ENCODE peak calls at places on chromosomes 12 and 14, in eight cellular contexts. F is coronary artery, H is astrocyte of the spinal cord, Y is fibroblast of the aortic adventitia, A is omental fat pad, P is endothelial cell, V is choroid plexus epithelial cell, S is BJ. M is an unnamed sample.

GRCh38 chr12:47808049-47808448 is 11.7 kb downstream of the HDAC7 start:
- DNase-seq in V (peak), Y (no peak), H (peak), P (no peak), F (no peak), S (no peak), A (no peak), M (no peak)

GRCh38 chr12:7434670-7435069 is 9.3 kb downstream of the CD163L1 start:
- DNase-seq in Y (no peak), A (no peak), P (no peak), H (no peak), F (no peak), V (no peak), S (no peak), M (no peak)

GRCh38 chr12:39331539-39332261 is 111.2 kb downstream of the KIF21A start:
- DNase-seq in S (no peak), F (no peak), P (no peak), Y (no peak), V (no peak), H (no peak), A (no peak), M (no peak)

GRCh38 chr12:41140117-41140516 is 48.0 kb upstream of the PDZRN4 start:
- DNase-seq in V (no peak), A (no peak), F (no peak), S (no peak), H (no peak), Y (no peak), P (no peak), M (no peak)

GRCh38 chr12:98587084-98587483 is 6.4 kb upstream of the SLC25A3 start:
- DNase-seq in V (no peak), F (no peak), P (no peak), H (no peak), Y (no peak), A (no peak), S (no peak), M (peak)

GRCh38 chr14:51079489-51079888 is 15.4 kb downstream of the TRIM9 start:
- DNase-seq in P (no peak), H (no peak), Y (no peak), S (no peak), V (no peak), A (no peak), F (no peak), M (no peak)

GRCh38 chr12:89575405-89575804 is 49.6 kb upstream of the POC1B start:
- DNase-seq in A (no peak), F (no peak), H (no peak), P (no peak), V (no peak), Y (no peak), S (no peak), M (no peak)

GRCh38 chr14:75854247-75854799 is 127.5 kb downstream of the TGFB3 start:
- DNase-seq in F (no peak), A (no peak), V (no peak), Y (no peak), P (no peak), H (no peak), S (no peak), M (no peak)

GRCh38 chr12:64083285-64084210 is 138.5 kb downstream of the KICS2 start:
- DNase-seq in P (no peak), H (peak), F (no peak), Y (peak), V (peak), S (peak), A (peak), M (no peak)

GRCh38 chr12:104571328-104571727 is 114.6 kb downstream of the CHST11 start:
- DNase-seq in H (no peak), S (no peak), V (no peak), F (no peak), A (no peak), Y (no peak), P (no peak), M (no peak)

GRCh38 chr12:50597200-50598195 is 92.7 kb downstream of the DIP2B start:
- DNase-seq in S (no peak), A (no peak), F (no peak), V (peak), Y (peak), H (peak), P (no peak), M (peak)

GRCh38 chr12:77837876-77838291 is 7.2 kb downstream of the NAV3 start:
- DNase-seq in V (peak), Y (peak), P (no peak), A (no peak), H (no peak), F (no peak), S (no peak), M (no peak)

GRCh38 chr14:60349663-60350365 is 100.8 kb downstream of the PPM1A start:
- DNase-seq in S (no peak), V (peak), F (no peak), A (no peak), Y (peak), P (peak), H (peak), M (no peak)

GRCh38 chr14:89139404-89140247 is 277.4 kb downstream of the FOXN3 start:
- DNase-seq in V (no peak), S (no peak), P (no peak), F (no peak), A (no peak), Y (no peak), H (no peak), M (no peak)

GRCh38 chr12:13000616-13000934 is 510 bp upstream of the HEBP1 start:
- DNase-seq in F (no peak), H (no peak), S (no peak), A (no peak), P (no peak), Y (peak), V (no peak), M (no peak)

GRCh38 chr12:12999959-13000615 is at the start of gene HEBP1:
- DNase-seq in Y (peak), F (peak), V (peak), H (peak), A (peak), P (peak), S (no peak), M (peak)

GRCh38 chr12:13002301-13003097 is 2.4 kb upstream of the HEBP1 start:
- DNase-seq in V (no peak), H (no peak), S (no peak), Y (no peak), F (no peak), A (no peak), P (no peak), M (no peak)

GRCh38 chr12:13001725-13002040 is 1.6 kb upstream of the HEBP1 start:
- DNase-seq in F (peak), H (no peak), V (no peak), P (no peak), S (no peak), A (no peak), Y (no peak), M (no peak)

GRCh38 chr12:13000935-13001724 is 1.1 kb upstream of the HEBP1 start:
- DNase-seq in A (no peak), H (peak), Y (peak), V (peak), F (peak), P (peak), S (no peak), M (peak)
- TF ChIP-seq CTCF in A (no peak), H (peak), Y (peak), V (peak), F (peak), P (no peak), S (peak), M (peak)

DNA sequence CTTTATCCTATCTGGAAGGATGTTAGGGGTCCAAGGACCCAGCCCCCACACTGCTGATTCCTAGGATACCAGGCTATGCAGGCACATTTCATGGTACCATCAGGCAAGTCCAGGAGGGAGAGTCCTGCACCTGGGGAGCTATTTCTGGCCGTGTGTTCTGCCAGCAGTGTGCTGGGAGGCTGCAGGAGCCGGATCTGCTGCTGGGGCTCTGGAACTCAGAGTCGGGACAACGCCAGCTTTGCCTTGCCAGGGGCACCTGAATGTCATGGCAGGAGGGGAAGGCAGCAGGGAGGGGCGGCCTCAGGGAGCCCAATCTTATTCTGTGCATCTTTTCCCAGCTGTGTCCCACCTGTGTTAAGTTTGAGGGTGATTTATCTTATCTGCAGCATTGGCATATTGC is 17.8 kb downstream of the SRRM4 start:
- DNase-seq in A (no peak), H (no peak), Y (no peak), V (no peak), S (no peak), P (no peak), F (no peak), M (no peak)
- TF ChIP-seq CTCF in A (no peak), H (no peak), Y (no peak), V (no peak), S (no peak), P (no peak), F (no peak), M (no peak)

DNA sequence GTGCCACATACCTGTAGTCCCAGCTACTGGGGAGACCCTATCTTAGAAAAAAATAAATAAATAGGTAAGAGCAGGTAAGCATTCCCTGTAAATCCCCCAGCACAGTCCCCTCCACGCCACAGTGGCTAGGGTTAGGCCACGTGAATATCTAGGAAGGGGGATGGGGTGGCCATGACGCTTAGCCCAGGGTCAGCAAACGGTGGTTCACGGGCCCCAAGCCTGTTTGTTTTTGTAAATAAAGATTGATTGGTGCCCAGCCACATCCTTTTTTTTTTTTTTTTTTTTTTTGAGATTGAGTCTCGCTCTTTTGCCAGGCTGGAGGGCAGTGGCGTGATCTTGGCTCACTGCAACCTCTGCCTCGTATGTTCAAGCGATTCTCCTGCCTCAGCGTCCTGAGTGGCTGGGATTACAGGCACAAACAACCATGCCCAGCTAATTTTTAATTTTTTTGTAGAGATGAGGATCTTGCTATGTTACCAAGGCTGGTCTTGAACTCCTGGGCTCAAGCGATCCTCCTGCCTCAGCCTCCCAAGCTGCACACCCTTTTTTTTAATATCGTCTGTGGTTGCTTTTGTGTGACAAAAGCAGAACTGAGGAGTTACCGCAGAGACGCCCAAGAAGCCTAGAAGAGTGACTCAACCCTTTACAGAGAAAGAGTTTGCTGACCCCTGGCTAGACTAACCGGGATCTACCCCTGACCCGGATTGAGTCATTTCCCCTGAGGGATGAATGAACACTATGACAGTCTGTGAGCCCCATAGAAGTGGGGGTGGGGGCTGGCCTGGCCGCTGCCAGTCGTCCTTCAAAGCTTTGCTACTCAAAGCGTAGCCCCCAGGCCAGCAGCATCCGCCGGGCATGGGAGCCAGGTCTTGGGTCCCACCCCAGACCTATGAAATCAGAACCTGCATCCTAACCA is 113.7 kb upstream of the NCOR2 start:
- DNase-seq in Y (peak), S (no peak), V (peak), P (no peak), A (no peak), H (peak), F (no peak), M (no peak)
- TF ChIP-seq CTCF in Y (peak), S (peak), V (peak), P (no peak), A (no peak), H (peak), F (no peak), M (peak)

GRCh38 chr12:116492703-116493324 is 66.4 kb upstream of the MAP1LC3B2 start:
- DNase-seq in H (peak), P (no peak), S (no peak), F (no peak), A (no peak), V (peak), Y (peak), M (no peak)

GRCh38 chr12:116502141-116502725 is 56.9 kb upstream of the MAP1LC3B2 start:
- DNase-seq in A (no peak), P (no peak), Y (no peak), V (no peak), S (no peak), F (no peak), H (no peak), M (no peak)

GRCh38 chr12:116498471-116498870 is 60.7 kb upstream of the MAP1LC3B2 start:
- DNase-seq in F (no peak), P (no peak), Y (peak), A (no peak), H (no peak), S (peak), V (no peak), M (no peak)

GRCh38 chr12:116495260-116495659 is 63.9 kb upstream of the MAP1LC3B2 start:
- DNase-seq in S (peak), F (no peak), A (no peak), P (no peak), V (no peak), Y (peak), H (peak), M (no peak)

GRCh38 chr12:116497051-116497529 is 62.1 kb upstream of the MAP1LC3B2 start:
- DNase-seq in A (no peak), V (no peak), P (no peak), S (no peak), Y (no peak), H (no peak), F (no peak), M (no peak)
- TF ChIP-seq CTCF in A (no peak), V (no peak), P (no peak), S (no peak), Y (no peak), H (no peak), F (no peak), M (no peak)

GRCh38 chr12:19211802-19212201 is 82.3 kb downstream of the PLEKHA5 start:
- DNase-seq in V (no peak), S (no peak), F (no peak), Y (no peak), A (no peak), H (no peak), P (no peak), M (no peak)
- TF ChIP-seq CTCF in V (no peak), S (no peak), F (no peak), Y (no peak), A (no peak), H (no peak), P (no peak), M (no peak)

GRCh38 chr12:30755395-30755762 is 628 bp upstream of the CAPRIN2 start:
- DNase-seq in F (no peak), P (no peak), H (no peak), V (no peak), A (no peak), S (no peak), Y (no peak), M (no peak)

GRCh38 chr12:30754383-30754749 is 385 bp downstream of the CAPRIN2 start:
- DNase-seq in F (no peak), A (peak), H (no peak), P (no peak), S (no peak), Y (no peak), V (no peak), M (no peak)

GRCh38 chr12:30753761-30754382 is 879 bp downstream of the CAPRIN2 start:
- DNase-seq in F (no peak), P (peak), H (peak), V (peak), S (no peak), A (no peak), Y (peak), M (no peak)

GRCh38 chr12:30756074-30756473 is 1.3 kb upstream of the CAPRIN2 start:
- DNase-seq in S (no peak), Y (no peak), V (no peak), H (no peak), P (no peak), F (no peak), A (no peak), M (no peak)

GRCh38 chr12:30754750-30755394 is at the start of gene CAPRIN2:
- DNase-seq in P (peak), Y (peak), V (peak), S (peak), H (peak), A (peak), F (peak), M (peak)
- TF ChIP-seq CTCF in P (peak), Y (peak), V (peak), S (peak), H (peak), A (no peak), F (no peak), M (peak)

GRCh38 chr14:102089621-102090343 is 2.9 kb upstream of the HSP90AA1 start:
- DNase-seq in P (no peak), Y (no peak), H (no peak), S (no peak), F (no peak), A (no peak), V (no peak), M (no peak)

GRCh38 chr14:102087762-102088011 is 843 bp upstream of the HSP90AA1 start:
- DNase-seq in S (no peak), Y (no peak), A (no peak), F (no peak), P (no peak), H (no peak), V (no peak), M (no peak)

GRCh38 chr14:102086346-102086971 is 385 bp downstream of the HSP90AA1 start:
- DNase-seq in V (peak), F (no peak), H (peak), A (no peak), Y (peak), P (no peak), S (no peak), M (no peak)

GRCh38 chr14:102086972-102087761 is at the start of gene HSP90AA1:
- DNase-seq in S (peak), P (peak), V (peak), Y (peak), H (peak), F (peak), A (peak), M (peak)

GRCh38 chr14:102088012-102088792 is 1.4 kb upstream of the HSP90AA1 start:
- DNase-seq in V (peak), S (no peak), F (no peak), H (no peak), P (peak), A (no peak), Y (no peak), M (no peak)
- TF ChIP-seq CTCF in V (no peak), S (no peak), F (no peak), H (no peak), P (no peak), A (no peak), Y (no peak), M (no peak)

GRCh38 chr14:81868172-81868571 is 334.5 kb upstream of the SEL1L start:
- DNase-seq in S (no peak), A (no peak), V (no peak), Y (no peak), H (no peak), P (no peak), F (no peak), M (no peak)
- TF ChIP-seq CTCF in S (no peak), A (no peak), V (no peak), Y (no peak), H (no peak), P (no peak), F (no peak), M (no peak)

GRCh38 chr14:55133416-55133815 is 4.4 kb downstream of the LGALS3 start:
- DNase-seq in A (no peak), V (peak), P (no peak), Y (peak), S (no peak), F (no peak), H (no peak), M (no peak)
- TF ChIP-seq CTCF in A (no peak), V (peak), P (no peak), Y (peak), S (peak), F (no peak), H (peak), M (peak)

GRCh38 chr12:121264135-121264534 is 32.4 kb downstream of the CAMKK2 start:
- DNase-seq in A (no peak), S (no peak), Y (no peak), H (no peak), V (no peak), F (no peak), P (no peak), M (no peak)
- TF ChIP-seq CTCF in A (no peak), S (no peak), Y (no peak), H (no peak), V (no peak), F (no peak), P (no peak), M (no peak)

M was measured in osteocyte.